ENCODE peak calls at places on chromosomes 11 and 22, in five cellular contexts. One of them, this sample, is unnamed.

GRCh38 chr22:36397081-36397766 is 9.5 kb upstream of the MYH9 start:
- DNase-seq in fibroblast of pulmonary artery: peak
- DNase-seq in mammary epithelial cell: no peak
- DNase-seq in HFF-Myc: no peak
- DNase-seq in kidney: no peak
- DNase-seq in this sample: peak

GRCh38 chr11:98734686-98735085 is 286.1 kb upstream of the CNTN5 start:
- DNase-seq in HFF-Myc: no peak
- DNase-seq in kidney: no peak
- DNase-seq in fibroblast of pulmonary artery: no peak
- DNase-seq in mammary epithelial cell: no peak
- DNase-seq in this sample: no peak

GRCh38 chr11:45178890-45179663 is 32.6 kb downstream of the PRDM11 start:
- DNase-seq in fibroblast of pulmonary artery: peak
- DNase-seq in mammary epithelial cell: peak
- DNase-seq in kidney: no peak
- DNase-seq in HFF-Myc: no peak
- DNase-seq in this sample: no peak

GRCh38 chr11:57237204-57237681 is at the start of gene APLNR:
- DNase-seq in HFF-Myc: no peak
- DNase-seq in kidney: no peak
- DNase-seq in mammary epithelial cell: no peak
- DNase-seq in fibroblast of pulmonary artery: no peak
- DNase-seq in this sample: no peak

GRCh38 chr22:36577019-36577418 is 48.1 kb upstream of the EIF3D start:
- DNase-seq in fibroblast of pulmonary artery: peak
- DNase-seq in HFF-Myc: peak
- DNase-seq in mammary epithelial cell: peak
- DNase-seq in kidney: no peak
- DNase-seq in this sample: peak

GRCh38 chr11:75812542-75813040 is 2.4 kb upstream of the UVRAG start:
- DNase-seq in fibroblast of pulmonary artery: no peak
- DNase-seq in HFF-Myc: no peak
- DNase-seq in mammary epithelial cell: no peak
- DNase-seq in kidney: no peak
- DNase-seq in this sample: peak

GRCh38 chr22:46116491-46116958 is 33.8 kb upstream of the PPARA start:
- DNase-seq in mammary epithelial cell: peak
- DNase-seq in fibroblast of pulmonary artery: peak
- DNase-seq in kidney: peak
- DNase-seq in HFF-Myc: peak
- DNase-seq in this sample: peak

GRCh38 chr22:41380993-41381328 is 781 bp upstream of the TEF start:
- DNase-seq in fibroblast of pulmonary artery: peak
- DNase-seq in HFF-Myc: no peak
- DNase-seq in kidney: no peak
- DNase-seq in mammary epithelial cell: peak
- DNase-seq in this sample: peak

GRCh38 chr11:76209956-76210885 is 3.9 kb upstream of the WNT11 start:
- DNase-seq in kidney: peak
- DNase-seq in mammary epithelial cell: peak
- DNase-seq in HFF-Myc: no peak
- DNase-seq in fibroblast of pulmonary artery: peak
- DNase-seq in this sample: peak

GRCh38 chr11:63226488-63227114 is 16.8 kb downstream of the SLC22A25 start:
- DNase-seq in fibroblast of pulmonary artery: no peak
- DNase-seq in mammary epithelial cell: no peak
- DNase-seq in kidney: no peak
- DNase-seq in HFF-Myc: no peak
- DNase-seq in this sample: no peak

GRCh38 chr11:86408845-86409244 is 34.2 kb downstream of the CCDC81 start:
- DNase-seq in kidney: no peak
- DNase-seq in HFF-Myc: no peak
- DNase-seq in mammary epithelial cell: no peak
- DNase-seq in fibroblast of pulmonary artery: peak
- DNase-seq in this sample: no peak
- TF ChIP-seq CTCF in kidney: no peak
- TF ChIP-seq CTCF in HFF-Myc: peak
- TF ChIP-seq CTCF in mammary epithelial cell: peak
- TF ChIP-seq CTCF in fibroblast of pulmonary artery: peak
- TF ChIP-seq CTCF in this sample: peak

GRCh38 chr11:3967695-3968094 is 112.2 kb downstream of the STIM1 start:
- DNase-seq in kidney: no peak
- DNase-seq in HFF-Myc: no peak
- DNase-seq in mammary epithelial cell: no peak
- DNase-seq in fibroblast of pulmonary artery: no peak
- DNase-seq in this sample: peak

GRCh38 chr11:3969200-3969599 is 113.7 kb downstream of the STIM1 start:
- DNase-seq in fibroblast of pulmonary artery: no peak
- DNase-seq in kidney: no peak
- DNase-seq in HFF-Myc: no peak
- DNase-seq in mammary epithelial cell: no peak
- DNase-seq in this sample: no peak

GRCh38 chr11:3971756-3972404 is 116.4 kb downstream of the STIM1 start:
- DNase-seq in fibroblast of pulmonary artery: no peak
- DNase-seq in kidney: no peak
- DNase-seq in mammary epithelial cell: peak
- DNase-seq in HFF-Myc: no peak
- DNase-seq in this sample: peak

GRCh38 chr11:3970101-3970500 is 114.6 kb downstream of the STIM1 start:
- DNase-seq in HFF-Myc: no peak
- DNase-seq in fibroblast of pulmonary artery: no peak
- DNase-seq in mammary epithelial cell: no peak
- DNase-seq in kidney: no peak
- DNase-seq in this sample: no peak

GRCh38 chr11:3969613-3970012 is 114.1 kb downstream of the STIM1 start:
- DNase-seq in HFF-Myc: no peak
- DNase-seq in kidney: no peak
- DNase-seq in fibroblast of pulmonary artery: no peak
- DNase-seq in mammary epithelial cell: no peak
- DNase-seq in this sample: no peak
- H3K4me3 ChIP-seq in HFF-Myc: no peak
- H3K4me3 ChIP-seq in kidney: no peak
- H3K4me3 ChIP-seq in fibroblast of pulmonary artery: no peak
- H3K4me3 ChIP-seq in mammary epithelial cell: no peak
- H3K4me3 ChIP-seq in this sample: no peak

DNA sequence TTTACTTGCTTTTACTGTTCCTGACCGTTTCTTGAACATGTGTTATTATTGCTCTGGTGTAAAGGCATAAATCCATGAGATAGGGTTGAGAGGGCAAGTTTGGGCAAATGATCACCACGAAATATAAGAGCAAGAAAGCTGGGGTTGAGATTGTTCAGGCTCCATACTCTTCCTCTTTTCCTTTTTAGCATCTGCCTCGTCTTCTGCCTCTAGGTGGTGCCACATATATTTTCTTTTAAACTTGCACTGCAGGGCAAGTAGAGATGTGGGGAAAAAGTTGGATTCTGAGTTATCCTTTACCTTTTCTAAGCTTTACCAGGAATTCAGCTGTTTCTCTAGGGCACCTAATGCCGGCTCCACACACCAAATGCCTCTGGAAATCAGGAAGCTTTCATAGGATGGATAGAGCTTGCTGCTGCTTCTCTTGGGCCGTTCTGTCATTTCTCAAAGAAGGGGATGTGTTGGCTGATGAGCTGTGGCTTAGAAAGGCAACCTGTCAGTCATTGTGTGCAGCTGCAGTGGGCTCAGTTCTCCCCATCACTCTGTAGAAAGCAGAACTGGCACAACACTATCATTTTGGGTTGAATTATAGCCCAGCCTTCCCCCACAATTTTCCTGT is 98.2 kb downstream of the LDLRAD3 start:
- DNase-seq in fibroblast of pulmonary artery: peak
- DNase-seq in kidney: no peak
- DNase-seq in HFF-Myc: no peak
- DNase-seq in mammary epithelial cell: no peak
- DNase-seq in this sample: peak
- TF ChIP-seq CTCF in fibroblast of pulmonary artery: peak
- TF ChIP-seq CTCF in kidney: peak
- TF ChIP-seq CTCF in HFF-Myc: peak
- TF ChIP-seq CTCF in mammary epithelial cell: peak
- TF ChIP-seq CTCF in this sample: peak

DNA sequence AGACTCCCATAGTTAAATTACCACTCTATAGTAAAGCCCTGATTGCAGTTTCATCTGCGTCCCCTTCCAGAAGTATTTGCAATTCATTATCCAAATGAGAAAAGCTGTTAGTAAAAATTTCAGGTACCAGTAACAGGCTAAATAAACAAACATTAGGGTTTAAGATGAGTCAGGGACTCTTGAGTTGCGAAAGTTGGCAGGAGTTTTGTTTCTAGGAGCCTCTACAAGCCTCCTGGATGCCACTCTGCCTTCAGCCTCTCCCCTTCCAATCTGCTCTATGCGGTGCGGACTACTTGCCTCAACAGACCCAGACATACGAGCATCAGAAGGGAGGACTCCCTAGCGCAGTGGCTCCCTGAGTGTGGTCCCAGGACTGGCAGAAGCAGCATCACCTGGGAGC is 194.9 kb upstream of the TMEM45B start:
- DNase-seq in mammary epithelial cell: peak
- DNase-seq in kidney: no peak
- DNase-seq in fibroblast of pulmonary artery: no peak
- DNase-seq in HFF-Myc: no peak
- DNase-seq in this sample: peak
- H3K4me3 ChIP-seq in mammary epithelial cell: no peak
- H3K4me3 ChIP-seq in kidney: no peak
- H3K4me3 ChIP-seq in fibroblast of pulmonary artery: no peak
- H3K4me3 ChIP-seq in HFF-Myc: no peak
- H3K4me3 ChIP-seq in this sample: no peak

GRCh38 chr22:39308614-39309363 is 10.6 kb downstream of the RPL3 start:
- DNase-seq in HFF-Myc: peak
- DNase-seq in fibroblast of pulmonary artery: peak
- DNase-seq in kidney: no peak
- DNase-seq in mammary epithelial cell: peak
- DNase-seq in this sample: peak

GRCh38 chr22:39309364-39309861 is 10.0 kb downstream of the RPL3 start:
- DNase-seq in mammary epithelial cell: peak
- DNase-seq in kidney: no peak
- DNase-seq in fibroblast of pulmonary artery: no peak
- DNase-seq in HFF-Myc: no peak
- DNase-seq in this sample: no peak

GRCh38 chr22:39303892-39304671 is 15.3 kb downstream of the RPL3 start:
- DNase-seq in fibroblast of pulmonary artery: no peak
- DNase-seq in HFF-Myc: no peak
- DNase-seq in kidney: no peak
- DNase-seq in mammary epithelial cell: no peak
- DNase-seq in this sample: no peak

GRCh38 chr22:39303358-39303757 is 16.1 kb downstream of the RPL3 start:
- DNase-seq in mammary epithelial cell: no peak
- DNase-seq in fibroblast of pulmonary artery: no peak
- DNase-seq in kidney: no peak
- DNase-seq in HFF-Myc: no peak
- DNase-seq in this sample: no peak

DNA sequence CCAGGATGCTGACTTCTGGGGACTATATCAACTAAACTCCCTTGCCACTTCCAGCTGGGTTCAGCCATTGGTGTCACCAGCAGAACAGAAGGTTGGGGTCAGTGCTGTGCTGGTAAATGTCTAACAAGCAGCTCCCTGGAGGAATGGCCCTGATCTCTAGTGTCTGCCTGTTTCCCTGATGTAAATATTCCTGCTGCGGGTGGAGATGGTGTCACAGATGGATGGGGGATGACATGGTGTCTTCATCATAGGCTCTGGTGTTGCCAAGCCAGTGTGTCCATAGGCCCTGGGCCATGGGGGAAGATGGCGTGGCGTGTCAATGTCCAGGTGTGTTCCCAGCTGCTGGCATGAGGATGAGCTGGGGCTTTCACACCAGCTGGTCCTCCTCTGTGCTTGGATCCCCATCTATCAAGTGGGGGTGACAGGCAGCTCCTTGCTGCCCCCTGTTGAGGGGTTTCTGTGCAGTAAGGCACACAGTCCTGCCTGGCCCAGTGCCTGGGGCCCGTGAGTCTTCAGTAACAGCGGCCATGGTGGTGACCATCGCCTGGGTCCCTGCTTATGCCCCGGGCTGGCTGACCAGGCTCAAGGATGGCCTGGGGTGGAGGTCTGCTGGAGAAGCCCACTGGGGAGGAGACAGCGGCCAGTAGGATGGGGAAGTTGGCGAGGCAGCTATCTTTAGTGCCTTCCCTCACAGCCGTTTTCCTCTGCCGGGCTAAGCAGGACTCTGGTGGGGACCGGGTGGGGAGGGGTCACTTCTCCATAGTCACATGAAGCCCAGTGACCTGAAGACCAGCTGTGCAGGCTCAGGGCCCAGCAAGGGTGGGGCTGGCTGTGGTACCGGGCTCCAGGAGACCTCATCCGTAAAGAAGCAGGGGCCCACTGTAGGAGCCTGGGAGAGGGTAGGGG is 12.7 kb downstream of the RPL3 start:
- DNase-seq in fibroblast of pulmonary artery: no peak
- DNase-seq in kidney: no peak
- DNase-seq in HFF-Myc: no peak
- DNase-seq in mammary epithelial cell: no peak
- DNase-seq in this sample: no peak
- TF ChIP-seq CTCF in fibroblast of pulmonary artery: peak
- TF ChIP-seq CTCF in kidney: peak
- TF ChIP-seq CTCF in HFF-Myc: peak
- TF ChIP-seq CTCF in mammary epithelial cell: peak
- TF ChIP-seq CTCF in this sample: peak